ENCODE peak calls at places on chromosomes 12 and 14, in four cellular contexts. O, F, H and D are unnamed samples.

GRCh38 chr12:33588082-33588712 is 148.6 kb upstream of the SYT10 start:
- DNase-seq in H (no peak), F (no peak), O (peak), D (peak)

GRCh38 chr14:105485720-105486332 is 860 bp upstream of the CRIP1 start:
- DNase-seq in H (no peak), O (no peak), F (peak), D (no peak)

GRCh38 chr14:72439707-72440106 is 454.2 kb downstream of the DPF3 start:
- DNase-seq in H (no peak), F (no peak), O (no peak), D (no peak)

GRCh38 chr12:6526766-6527525 is 7.4 kb upstream of the GAPDH start:
- DNase-seq in F (no peak), O (no peak), H (no peak), D (no peak)

GRCh38 chr12:82383930-82384513 is 25.7 kb downstream of the METTL25 start:
- DNase-seq in H (no peak), F (no peak), O (peak), D (peak)

GRCh38 chr12:87344699-87345098 is 684.5 kb downstream of the C12orf50 start:
- DNase-seq in O (peak), F (no peak), H (no peak), D (peak)

GRCh38 chr14:55571125-55571889 is 8.7 kb upstream of the KTN1 start:
- DNase-seq in O (no peak), H (no peak), F (no peak), D (no peak)

GRCh38 chr14:51157012-51157411 is 62.1 kb upstream of the TRIM9 start:
- DNase-seq in O (peak), H (no peak), F (no peak), D (peak)

GRCh38 chr14:101235042-101235871 is 326.0 kb upstream of the DIO3 start:
- DNase-seq in F (peak), H (peak), O (peak), D (peak)

GRCh38 chr12:79688376-79689040 is 2.3 kb downstream of the PAWR start:
- DNase-seq in O (peak), F (no peak), H (no peak), D (no peak)

GRCh38 chr14:93304771-93305170 is 28.1 kb downstream of the BTBD7 start:
- DNase-seq in H (no peak), F (no peak), O (peak), D (peak)

GRCh38 chr12:111339306-111339938 is 29.5 kb downstream of the PHETA1 start:
- DNase-seq in H (no peak), F (peak), O (no peak), D (no peak)

GRCh38 chr12:88904705-88905104 is 324.4 kb upstream of the KITLG start:
- DNase-seq in O (no peak), F (no peak), H (no peak), D (no peak)

GRCh38 chr14:90426663-90427062 is 29.8 kb downstream of the CALM1 start:
- DNase-seq in F (no peak), O (peak), H (no peak), D (peak)

GRCh38 chr12:104485651-104486341 is 29.0 kb downstream of the CHST11 start:
- DNase-seq in O (peak), F (no peak), H (no peak), D (no peak)

GRCh38 chr12:120060196-120060595 is 56.4 kb downstream of the RAB35 start:
- DNase-seq in H (no peak), O (no peak), F (no peak), D (peak)

GRCh38 chr12:24561882-24562760 is 386.8 kb downstream of the BCAT1 start:
- DNase-seq in F (peak), H (peak), O (peak), D (peak)

GRCh38 chr14:98931911-98932310 is 340.1 kb downstream of the BCL11B start:
- DNase-seq in H (no peak), F (no peak), O (no peak), D (no peak)

GRCh38 chr12:96193725-96194571 is at the start of gene ELK3:
- DNase-seq in H (peak), O (peak), F (peak), D (peak)

GRCh38 chr14:64845878-64846277 is 33.8 kb downstream of the SPTB start:
- DNase-seq in O (peak), F (no peak), H (no peak), D (peak)

GRCh38 chr14:93245764-93246420 is 38.8 kb downstream of the UBR7 start:
- DNase-seq in O (peak), F (no peak), H (no peak), D (no peak)

GRCh38 chr12:44000309-44000952 is 164.6 kb downstream of the TMEM117 start:
- DNase-seq in F (no peak), O (peak), H (no peak), D (peak)

GRCh38 chr12:23815810-23816209 is 133.7 kb downstream of the SOX5 start:
- DNase-seq in O (no peak), H (no peak), F (no peak), D (no peak)

GRCh38 chr12:114982760-114983159 is 298.8 kb upstream of the TBX3 start:
- DNase-seq in H (no peak), F (no peak), O (peak), D (peak)

GRCh38 chr12:78470354-78471195 is 394.0 kb upstream of the SYT1 start:
- DNase-seq in O (peak), H (no peak), F (no peak), D (peak)

GRCh38 chr12:92414383-92415065 is 268.9 kb upstream of the BTG1 start:
- DNase-seq in O (no peak), F (no peak), H (no peak), D (peak)

GRCh38 chr12:123075591-123076171 is 75.2 kb downstream of the PITPNM2 start:
- DNase-seq in H (peak), O (no peak), F (no peak), D (peak)

GRCh38 chr14:21070610-21071224 is 613 bp downstream of the ARHGEF40 start:
- DNase-seq in H (no peak), O (peak), F (peak), D (peak)

GRCh38 chr12:5809586-5809985 is 135.5 kb downstream of the ANO2 start:
- DNase-seq in O (no peak), H (no peak), F (no peak), D (no peak)

GRCh38 chr12:56529656-56530055 is 8.0 kb downstream of the RBMS2 start:
- DNase-seq in H (no peak), O (no peak), F (no peak), D (peak)

GRCh38 chr14:70814466-70814865 is 5.2 kb upstream of the MAP3K9 start:
- DNase-seq in F (no peak), H (no peak), O (no peak), D (no peak)

GRCh38 chr14:59271734-59272133 is 83.3 kb downstream of the DAAM1 start:
- DNase-seq in F (no peak), H (no peak), O (peak), D (no peak)

GRCh38 chr14:75280831-75281690 is 2.4 kb downstream of the FOS start:
- DNase-seq in H (no peak), O (peak), F (no peak), D (peak)
- H3K4me3 ChIP-seq in H (peak), O (peak), F (peak), D (peak)

DNA sequence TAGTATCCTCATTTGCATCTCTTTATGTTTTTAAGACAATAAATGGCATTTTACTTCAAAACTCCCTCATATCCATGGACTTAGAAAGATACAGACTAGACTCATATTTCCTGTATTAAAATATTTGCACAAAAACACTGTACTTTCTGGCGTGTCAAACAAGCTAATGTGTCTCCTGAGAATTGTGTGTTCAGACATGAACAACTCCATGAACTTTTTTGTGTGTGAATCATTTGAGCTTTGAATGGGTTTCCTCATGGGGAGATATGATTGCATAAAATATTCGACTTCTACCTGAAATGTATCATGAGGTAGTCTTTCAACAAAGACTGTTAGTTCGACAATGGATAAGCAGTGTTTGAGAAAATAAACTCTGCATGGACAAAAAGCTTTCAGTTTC is 58.8 kb downstream of the TMEM30B start:
- DNase-seq in F (no peak), H (no peak), O (no peak), D (no peak)
- H3K4me3 ChIP-seq in F (no peak), H (no peak), O (no peak), D (no peak)

GRCh38 chr12:51371295-51371953 is 19.8 kb downstream of the GALNT6 start:
- DNase-seq in O (peak), F (no peak), H (no peak), D (peak)
- H3K4me3 ChIP-seq in O (peak), F (no peak), H (no peak), D (no peak)

GRCh38 chr12:72018036-72018435 is 79.4 kb downstream of the TPH2 start:
- DNase-seq in F (no peak), H (no peak), O (no peak), D (no peak)
- H3K4me3 ChIP-seq in F (no peak), H (no peak), O (no peak), D (no peak)

DNA sequence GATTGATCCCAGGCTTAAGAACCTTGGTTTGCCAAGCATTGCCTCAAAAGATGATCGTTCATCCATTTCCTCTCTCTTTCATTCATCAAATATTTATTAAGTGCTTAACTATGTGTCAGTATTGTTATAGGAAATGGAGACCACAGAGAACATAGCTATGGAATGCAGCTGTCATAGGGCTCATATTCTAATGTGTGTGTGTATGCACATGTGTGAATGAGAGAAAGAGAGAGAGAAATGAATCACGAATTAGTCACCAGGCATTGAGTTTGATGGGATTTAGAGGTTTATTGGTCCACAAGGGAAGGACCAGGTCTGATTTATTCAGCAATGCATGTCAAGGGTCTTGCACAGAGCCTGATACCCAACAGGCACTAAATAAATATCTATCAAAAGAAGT is 71.0 kb upstream of the FBXO21 start:
- DNase-seq in F (no peak), O (peak), H (no peak), D (peak)
- H3K4me3 ChIP-seq in F (no peak), O (no peak), H (no peak), D (no peak)

DNA sequence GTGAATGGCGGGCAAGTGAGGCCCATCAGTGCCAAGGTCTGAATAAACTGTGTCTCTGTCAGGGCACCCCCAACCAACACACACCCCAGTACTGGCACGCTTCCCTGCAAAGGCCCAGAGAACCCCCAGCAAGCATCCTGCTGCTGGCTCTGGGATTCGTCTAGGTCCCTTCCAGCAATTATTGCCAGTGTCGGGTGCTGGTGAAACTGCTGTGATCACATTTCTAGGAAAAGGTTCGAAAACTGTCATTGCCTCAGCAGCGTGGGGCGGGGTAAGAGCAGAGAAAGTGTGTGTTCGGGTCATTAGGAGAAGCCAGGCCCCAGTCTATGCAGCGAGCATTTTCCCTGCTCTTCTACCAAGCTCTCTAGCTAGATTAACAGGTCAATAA is 2.5 kb downstream of the FAM222A start:
- DNase-seq in H (no peak), O (no peak), F (no peak), D (no peak)
- H3K4me3 ChIP-seq in H (peak), O (no peak), F (no peak), D (no peak)